ENCODE peak calls at places on chromosomes 7 and 10, in six cellular contexts. T is HT1080, Y is anterior cingulate cortex, K is right cardiac atrium, R is dorsolateral prefrontal cortex, A is bronchial epithelial cell. V is an unnamed sample.

GRCh38 chr7:155464183-155464582 is 6.3 kb downstream of the EN2 start:
- DNase-seq in T (no peak), K (no peak), A (no peak), Y (no peak), R (no peak), V (no peak)

GRCh38 chr7:66880009-66880554 is 40.9 kb upstream of the TMEM248 start:
- DNase-seq in K (no peak), Y (no peak), R (no peak), T (no peak), A (peak; percentile 55), V (no peak)

GRCh38 chr7:99791021-99791420 is 7.0 kb upstream of the CYP3A4 start:
- DNase-seq in A (peak; percentile 55), Y (no peak), K (no peak), R (no peak), T (peak; percentile 75), V (no peak)

GRCh38 chr7:135147899-135148721 is at the start of gene TMEM140:
- DNase-seq in K (no peak), A (peak; percentile 67), T (peak; percentile 42), R (no peak), Y (no peak), V (no peak)

GRCh38 chr10:124949543-124949942 is 7.6 kb downstream of the ZRANB1 start:
- DNase-seq in R (no peak), Y (no peak), A (no peak), K (no peak), T (no peak), V (no peak)

GRCh38 chr7:128115326-128115820 is 84.1 kb upstream of the LRRC4 start:
- DNase-seq in R (no peak), K (no peak), A (peak; percentile 81), Y (no peak), T (peak; percentile 57), V (no peak)

GRCh38 chr7:17211307-17211836 is 87.1 kb upstream of the AHR start:
- DNase-seq in A (no peak), R (no peak), K (no peak), Y (no peak), T (no peak), V (no peak)

GRCh38 chr7:27593226-27593625 is 69.5 kb downstream of the HIBADH start:
- DNase-seq in T (peak; percentile 26), A (peak; percentile 58), R (no peak), K (no peak), Y (no peak), V (no peak)

GRCh38 chr10:63591600-63592379 is 70.6 kb downstream of the REEP3 start:
- DNase-seq in R (no peak), A (no peak), Y (no peak), K (no peak), T (no peak), V (no peak)

GRCh38 chr10:124078714-124079113 is 14.7 kb downstream of the CHST15 start:
- DNase-seq in R (no peak), A (no peak), T (no peak), Y (no peak), K (no peak), V (no peak)

GRCh38 chr10:36538945-36539586 is 586.3 kb upstream of the ANKRD30A start:
- DNase-seq in T (peak; percentile 99), A (peak; percentile 82), R (no peak), K (peak; percentile 38), Y (no peak), V (no peak)

GRCh38 chr10:48498940-48499510 is 105.8 kb downstream of the ARHGAP22 start:
- DNase-seq in K (no peak), Y (peak; percentile 44), A (no peak), R (peak; percentile 75), T (no peak), V (no peak)

GRCh38 chr10:86661161-86662025 is 6.9 kb upstream of the LDB3 start:
- DNase-seq in R (no peak), K (peak; percentile 81), T (no peak), A (peak; percentile 40), Y (no peak), V (no peak)

GRCh38 chr10:79003183-79004100 is 65.3 kb upstream of the ZMIZ1 start:
- DNase-seq in A (no peak), R (no peak), Y (no peak), T (no peak), K (no peak), V (no peak)

V was measured in GM19239.